ENCODE peak calls at places on chromosomes 11 and 22, in seven cellular contexts. B, M, A, I, O, R and W are unnamed samples.

GRCh38 chr11:45041556-45041955 is 90.9 kb upstream of the TP53I11 start:
- DNase-seq in A (no peak), B (no peak), O (no peak), M (no peak), R (no peak), I (no peak), W (no peak)

GRCh38 chr11:60905551-60906113 is 753 bp downstream of the PRPF19 start:
- DNase-seq in M (no peak), O (no peak), A (no peak), B (no peak), I (peak; percentile 33), R (peak; percentile 45), W (no peak)

GRCh38 chr11:32852142-32852541 is 22.4 kb downstream of the PRRG4 start:
- DNase-seq in A (no peak), O (no peak), M (no peak), R (peak; percentile 56), B (no peak), I (no peak), W (no peak)

GRCh38 chr11:108496643-108497256 is 1.4 kb downstream of the POGLUT3 start:
- DNase-seq in I (no peak), M (peak; percentile 3), O (no peak), B (no peak), R (peak; percentile 18), A (no peak), W (no peak)

GRCh38 chr11:119094816-119095065 is 6.9 kb downstream of the DPAGT1 start:
- DNase-seq in R (peak; percentile 86), B (peak; percentile 83), I (no peak), A (peak; percentile 86), O (peak; percentile 84), M (no peak), W (peak; percentile 82)

GRCh38 chr22:48250286-48250895 is 1487.9 kb downstream of the TBC1D22A start:
- DNase-seq in M (no peak), R (no peak), B (no peak), O (no peak), I (no peak), A (no peak), W (no peak)

GRCh38 chr11:568306-569259 is 7.7 kb upstream of the PHRF1 start:
- DNase-seq in I (peak; percentile 94), R (peak; percentile 88), A (peak; percentile 91), M (peak; percentile 97), O (peak; percentile 89), B (peak; percentile 95), W (peak; percentile 96)

GRCh38 chr11:125337836-125338235 is 158.2 kb downstream of the FEZ1 start:
- DNase-seq in I (no peak), O (no peak), B (no peak), R (peak; percentile 14), M (no peak), A (no peak), W (no peak)

GRCh38 chr11:17387811-17388210 is 648 bp downstream of the KCNJ11 start:
- DNase-seq in A (no peak), I (no peak), O (no peak), R (no peak), M (peak; percentile 18), B (no peak), W (no peak)

GRCh38 chr22:43114958-43115357 is 4.4 kb downstream of the BIK start:
- DNase-seq in A (no peak), B (no peak), I (no peak), M (no peak), R (no peak), O (peak; percentile 84), W (no peak)

GRCh38 chr11:27204527-27204926 is 158.5 kb downstream of the CCDC34 start:
- DNase-seq in R (peak; percentile 52), I (peak; percentile 38), A (no peak), B (peak; percentile 40), M (peak; percentile 3), O (no peak), W (peak; percentile 41)

GRCh38 chr11:19432370-19433163 is 191.8 kb upstream of the E2F8 start:
- DNase-seq in B (no peak), I (no peak), R (peak; percentile 90), M (peak; percentile 11), O (no peak), A (peak; percentile 53), W (no peak)

GRCh38 chr11:128465946-128466688 is 121.2 kb downstream of the ETS1 start:
- DNase-seq in M (no peak), I (no peak), A (no peak), B (no peak), R (peak; percentile 42), O (no peak), W (no peak)

GRCh38 chr11:6321961-6322362 is 1.7 kb upstream of the CAVIN3 start:
- DNase-seq in R (peak; percentile 70), I (peak; percentile 35), M (no peak), A (no peak), B (no peak), O (no peak), W (no peak)

GRCh38 chr22:24420072-24420976 is 7.1 kb upstream of the ADORA2A start:
- DNase-seq in O (no peak), I (no peak), A (no peak), B (peak; percentile 80), R (peak; percentile 38), M (no peak), W (peak; percentile 19)

GRCh38 chr11:128886401-128887119 is 4.6 kb upstream of the KCNJ5 start:
- DNase-seq in I (peak; percentile 37), A (no peak), R (no peak), M (no peak), O (peak; percentile 75), B (peak; percentile 38), W (no peak)

GRCh38 chr22:49924113-49924833 is 5.8 kb downstream of the CRELD2 start:
- DNase-seq in R (no peak), B (no peak), A (no peak), I (no peak), O (no peak), M (peak; percentile 35), W (no peak)

GRCh38 chr11:67289651-67290479 is 762 bp downstream of the ANKRD13D start:
- DNase-seq in M (no peak), B (no peak), R (peak; percentile 33), A (no peak), O (no peak), I (no peak), W (no peak)

GRCh38 chr11:123690490-123690889 is 36.1 kb upstream of the SCN3B start:
- DNase-seq in O (no peak), R (peak; percentile 74), B (no peak), M (no peak), I (peak; percentile 4), A (no peak), W (no peak)

GRCh38 chr11:78420796-78421209 is 3.2 kb upstream of the GAB2 start:
- DNase-seq in A (peak; percentile 76), O (peak; percentile 51), I (peak; percentile 91), B (no peak), R (peak; percentile 58), M (peak; percentile 77), W (no peak)

GRCh38 chr11:34174411-34175041 is 69.1 kb downstream of the NAT10 start:
- DNase-seq in B (peak; percentile 89), M (peak; percentile 85), I (peak; percentile 91), A (peak; percentile 82), R (peak; percentile 74), O (peak; percentile 75), W (peak; percentile 92)

DNA sequence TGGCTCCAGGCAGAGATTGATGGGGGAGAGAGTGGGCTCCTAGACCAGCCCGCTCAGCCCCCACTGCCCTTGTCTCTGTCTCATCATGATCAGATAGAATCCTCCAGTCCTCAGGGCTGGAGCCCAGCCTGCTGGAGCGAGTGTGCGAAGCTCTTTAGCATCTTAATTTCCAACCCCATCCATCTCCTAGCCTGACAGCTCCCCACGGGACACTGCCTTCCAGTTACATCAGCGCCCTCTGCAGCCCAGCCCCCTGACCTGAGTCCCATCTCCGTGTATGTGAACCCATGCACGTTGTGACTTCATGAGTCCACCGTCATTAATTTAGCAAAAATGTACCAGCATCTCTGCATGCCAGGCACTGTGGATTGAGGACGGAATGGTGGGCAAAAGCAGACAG is 2.1 kb downstream of the P2RX3 start:
- DNase-seq in R (peak; percentile 31), M (no peak), A (no peak), B (peak; percentile 50), O (no peak), I (peak; percentile 50), W (peak; percentile 85)
- TF ChIP-seq CTCF in R (peak; percentile 3), M (no peak), A (no peak), B (no peak), O (no peak), I (no peak), W (no peak)

GRCh38 chr11:62721994-62722393 is 5.3 kb downstream of the HNRNPUL2 start:
- DNase-seq in I (no peak), A (no peak), O (no peak), R (peak; percentile 44), M (no peak), B (no peak), W (no peak)
- TF ChIP-seq CTCF in I (no peak), A (no peak), O (no peak), R (no peak), M (no peak), B (no peak), W (no peak)

DNA sequence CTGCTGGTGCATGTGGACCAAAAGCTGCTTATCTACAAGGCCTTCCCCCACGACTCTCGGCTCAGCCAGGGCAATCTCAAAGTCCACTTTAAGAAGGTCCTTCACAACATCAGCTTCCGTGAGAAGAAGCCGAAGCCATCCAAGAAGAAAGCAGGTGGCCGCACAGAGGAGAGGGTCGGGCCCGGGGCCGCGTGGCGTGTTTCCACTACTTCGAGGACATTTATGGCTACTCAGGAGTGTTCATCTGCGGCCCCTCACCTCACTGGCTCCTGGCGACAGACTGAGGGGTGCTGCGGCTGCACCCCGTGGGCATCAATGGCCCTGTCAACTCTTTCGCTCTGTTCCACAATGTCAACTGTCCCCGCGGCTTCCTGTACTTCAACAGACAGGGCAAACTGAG is 16.2 kb upstream of the SLC5A4 start:
- DNase-seq in O (no peak), R (no peak), I (no peak), M (no peak), A (no peak), B (no peak), W (no peak)
- TF ChIP-seq CTCF in O (no peak), R (no peak), I (no peak), M (no peak), A (no peak), B (no peak), W (no peak)

GRCh38 chr22:46985507-46985882 is 223.0 kb downstream of the TBC1D22A start:
- DNase-seq in M (no peak), A (no peak), O (no peak), I (no peak), R (no peak), B (no peak), W (no peak)
- TF ChIP-seq CTCF in M (no peak), A (no peak), O (no peak), I (no peak), R (no peak), B (no peak), W (no peak)

DNA sequence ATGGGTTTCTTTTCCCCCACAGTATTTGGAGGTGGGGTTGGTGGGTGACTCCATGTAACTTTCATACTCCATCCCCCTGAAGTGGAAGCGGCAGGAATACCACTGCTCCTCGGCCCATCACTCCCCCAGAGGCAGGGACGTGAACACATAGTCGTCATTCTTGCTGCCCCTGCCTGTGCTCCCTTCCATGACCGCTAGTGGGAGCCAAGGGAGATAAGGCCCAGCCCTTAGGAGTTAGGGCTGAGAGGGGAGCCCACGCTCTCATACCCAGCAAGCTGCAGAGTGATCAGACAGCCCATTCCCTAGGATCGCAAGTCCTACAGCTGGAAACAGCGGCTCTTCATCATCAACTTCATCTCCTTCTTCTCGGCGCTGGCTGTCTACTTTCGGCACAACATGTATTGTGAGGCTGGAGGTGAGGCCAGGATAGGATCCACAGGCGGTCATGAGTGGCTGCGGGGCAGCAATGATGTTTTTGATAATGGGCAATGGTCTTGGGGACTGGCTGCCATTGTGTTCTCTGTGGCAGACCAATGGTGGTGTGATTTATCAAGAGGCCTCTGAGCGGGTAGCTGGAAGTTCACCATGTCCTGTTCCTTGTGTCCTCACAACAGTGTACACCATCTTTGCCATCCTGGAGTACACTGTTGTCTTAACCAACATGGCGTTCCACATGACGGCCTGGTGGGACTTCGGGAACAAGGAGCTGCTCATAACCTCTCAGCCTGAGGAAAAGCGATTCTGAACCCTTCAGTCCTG is 15.9 kb downstream of the RHOG start:
- DNase-seq in O (peak; percentile 42), M (peak; percentile 83), B (peak; percentile 92), I (peak; percentile 92), R (peak; percentile 56), A (peak; percentile 52), W (peak; percentile 83)
- TF ChIP-seq CTCF in O (peak; percentile 43), M (peak; percentile 81), B (peak; percentile 85), I (peak; percentile 82), R (peak; percentile 83), A (peak; percentile 21), W (peak; percentile 76)